ENCODE peak calls at places on chromosome 7, in five cellular contexts. Z is activated T-cell treated with anti-CD3 and anti-CD28 coated beads, Interleukin-2, amount 50 U/mL, for 72 hours; X is glutamatergic neuron; B is HEK293T; V is mesenteric fat pad. T is an unnamed sample.

GRCh38 chr7:44470080-44470479 is 20.4 kb downstream of the NUDCD3 start:
- DNase-seq in X (no peak), B (no peak), Z (no peak), V (no peak), T (peak; percentile 18)

GRCh38 chr7:149196705-149197171 is 1.4 kb downstream of the ZNF282 start:
- DNase-seq in B (peak; percentile 53), V (no peak), X (no peak), Z (no peak), T (no peak)

GRCh38 chr7:14892961-14893360 is 9.6 kb downstream of the DGKB start:
- DNase-seq in B (no peak), V (no peak), Z (no peak), X (no peak), T (no peak)

GRCh38 chr7:2753148-2753547 is 65.1 kb downstream of the AMZ1 start:
- DNase-seq in X (no peak), V (no peak), B (no peak), Z (no peak), T (no peak)

GRCh38 chr7:110960811-110961210 is 130.1 kb upstream of the LRRN3 start:
- DNase-seq in B (no peak), V (no peak), X (no peak), Z (no peak), T (no peak)

GRCh38 chr7:86407291-86407690 is 236.4 kb upstream of the GRM3 start:
- DNase-seq in X (no peak), Z (no peak), B (peak; percentile 5), V (no peak), T (no peak)

GRCh38 chr7:84187087-84187805 is 7.3 kb downstream of the SEMA3A start:
- DNase-seq in B (no peak), X (no peak), V (no peak), Z (no peak), T (no peak)

GRCh38 chr7:50729962-50730361 is 52.7 kb downstream of the GRB10 start:
- DNase-seq in B (no peak), V (no peak), Z (no peak), X (no peak), T (no peak)

GRCh38 chr7:84194484-84195260 is at the start of gene SEMA3A:
- DNase-seq in V (no peak), B (peak; percentile 52), X (peak; percentile 20), Z (peak; percentile 2), T (peak; percentile 74)

GRCh38 chr7:15751191-15751701 is 64.8 kb upstream of the MEOX2 start:
- DNase-seq in V (no peak), B (no peak), Z (no peak), X (no peak), T (no peak)

GRCh38 chr7:19146699-19147098 is 1.5 kb upstream of the FERD3L start:
- DNase-seq in B (peak; percentile 11), X (no peak), Z (no peak), V (no peak), T (no peak)

GRCh38 chr7:75537731-75538130 is 45.6 kb downstream of the SPDYE5 start:
- DNase-seq in X (no peak), V (peak; percentile 53), Z (no peak), B (no peak), T (no peak)

GRCh38 chr7:39624935-39625694 is 1.7 kb downstream of the RALA start:
- DNase-seq in X (no peak), V (no peak), B (no peak), Z (no peak), T (no peak)

GRCh38 chr7:99808766-99809165 is 19.0 kb upstream of the CYP3A43 start:
- DNase-seq in Z (no peak), B (no peak), V (no peak), X (no peak), T (no peak)

GRCh38 chr7:158816995-158817394 is 12.3 kb downstream of the ESYT2 start:
- DNase-seq in X (no peak), V (no peak), Z (no peak), B (no peak), T (no peak)

T was measured in SK-N-DZ.